ENCODE peak calls at places on chromosomes 12 and 14, in five cellular contexts. One of them, this sample, is unnamed.

GRCh38 chr12:120321382-120322202 is 6.0 kb downstream of the PLA2G1B start:
- DNase-seq in BJ: no peak
- DNase-seq in fibroblast of lung: no peak
- DNase-seq in gastrocnemius medialis: no peak
- DNase-seq in psoas muscle: no peak
- DNase-seq in this sample: no peak

GRCh38 chr14:64509036-64509435 is 4.5 kb downstream of the ZBTB1 start:
- DNase-seq in BJ: no peak
- DNase-seq in fibroblast of lung: no peak
- DNase-seq in gastrocnemius medialis: no peak
- DNase-seq in psoas muscle: no peak
- DNase-seq in this sample: no peak

GRCh38 chr12:12562016-12562483 is 613 bp downstream of the DUSP16 start:
- DNase-seq in BJ: no peak
- DNase-seq in fibroblast of lung: peak
- DNase-seq in gastrocnemius medialis: peak
- DNase-seq in psoas muscle: no peak
- DNase-seq in this sample: no peak

GRCh38 chr12:69502342-69503081 is 32.3 kb downstream of the FRS2 start:
- DNase-seq in BJ: no peak
- DNase-seq in fibroblast of lung: no peak
- DNase-seq in gastrocnemius medialis: no peak
- DNase-seq in psoas muscle: no peak
- DNase-seq in this sample: no peak

GRCh38 chr12:8554451-8555195 is 13.9 kb upstream of the CLEC4E start:
- DNase-seq in BJ: no peak
- DNase-seq in fibroblast of lung: peak
- DNase-seq in gastrocnemius medialis: no peak
- DNase-seq in psoas muscle: no peak
- DNase-seq in this sample: no peak

GRCh38 chr12:119419371-119419770 is 84.8 kb downstream of the CCDC60 start:
- DNase-seq in BJ: no peak
- DNase-seq in fibroblast of lung: no peak
- DNase-seq in gastrocnemius medialis: no peak
- DNase-seq in psoas muscle: no peak
- DNase-seq in this sample: no peak

GRCh38 chr12:101823891-101824290 is 6.9 kb downstream of the GNPTAB start:
- DNase-seq in BJ: no peak
- DNase-seq in fibroblast of lung: peak
- DNase-seq in gastrocnemius medialis: peak
- DNase-seq in psoas muscle: peak
- DNase-seq in this sample: no peak

GRCh38 chr12:122001379-122002209 is 20.1 kb upstream of the BCL7A start:
- DNase-seq in BJ: no peak
- DNase-seq in fibroblast of lung: no peak
- DNase-seq in gastrocnemius medialis: no peak
- DNase-seq in psoas muscle: no peak
- DNase-seq in this sample: no peak

GRCh38 chr12:132161046-132161781 is 17.0 kb downstream of the NOC4L start:
- DNase-seq in BJ: no peak
- DNase-seq in fibroblast of lung: no peak
- DNase-seq in gastrocnemius medialis: no peak
- DNase-seq in psoas muscle: no peak
- DNase-seq in this sample: no peak

GRCh38 chr14:64581363-64581762 is 31.6 kb downstream of the PPP1R36 start:
- DNase-seq in BJ: no peak
- DNase-seq in fibroblast of lung: no peak
- DNase-seq in gastrocnemius medialis: no peak
- DNase-seq in psoas muscle: no peak
- DNase-seq in this sample: no peak

GRCh38 chr14:32259368-32260013 is 56.4 kb upstream of the RNU6-8 start:
- DNase-seq in BJ: peak
- DNase-seq in fibroblast of lung: peak
- DNase-seq in gastrocnemius medialis: no peak
- DNase-seq in psoas muscle: no peak
- DNase-seq in this sample: no peak

GRCh38 chr14:54585214-54585613 is 18.3 kb downstream of the SAMD4A start:
- DNase-seq in BJ: no peak
- DNase-seq in fibroblast of lung: no peak
- DNase-seq in gastrocnemius medialis: no peak
- DNase-seq in psoas muscle: no peak
- DNase-seq in this sample: no peak

GRCh38 chr12:96227365-96228106 is 33.4 kb downstream of the ELK3 start:
- DNase-seq in BJ: no peak
- DNase-seq in fibroblast of lung: no peak
- DNase-seq in gastrocnemius medialis: no peak
- DNase-seq in psoas muscle: no peak
- DNase-seq in this sample: no peak

GRCh38 chr12:128784030-128784770 is 39.6 kb downstream of the SLC15A4 start:
- DNase-seq in BJ: no peak
- DNase-seq in fibroblast of lung: no peak
- DNase-seq in gastrocnemius medialis: no peak
- DNase-seq in psoas muscle: no peak
- DNase-seq in this sample: no peak

GRCh38 chr12:52876371-52876770 is 27.6 kb upstream of the KRT78 start:
- DNase-seq in BJ: no peak
- DNase-seq in fibroblast of lung: no peak
- DNase-seq in gastrocnemius medialis: no peak
- DNase-seq in psoas muscle: no peak
- DNase-seq in this sample: no peak

GRCh38 chr12:106317406-106318082 is 15.0 kb downstream of the TCP11L2 start:
- DNase-seq in BJ: no peak
- DNase-seq in fibroblast of lung: no peak
- DNase-seq in gastrocnemius medialis: peak
- DNase-seq in psoas muscle: no peak
- DNase-seq in this sample: no peak

GRCh38 chr14:63155511-63156189 is 48.6 kb upstream of the RHOJ start:
- DNase-seq in BJ: no peak
- DNase-seq in fibroblast of lung: peak
- DNase-seq in gastrocnemius medialis: no peak
- DNase-seq in psoas muscle: no peak
- DNase-seq in this sample: no peak

GRCh38 chr12:1590083-1590979 is 4.0 kb downstream of the FBXL14 start:
- DNase-seq in BJ: no peak
- DNase-seq in fibroblast of lung: peak
- DNase-seq in gastrocnemius medialis: no peak
- DNase-seq in psoas muscle: no peak
- DNase-seq in this sample: no peak

GRCh38 chr12:12716151-12716844 is 870 bp upstream of the CDKN1B start:
- DNase-seq in BJ: no peak
- DNase-seq in fibroblast of lung: peak
- DNase-seq in gastrocnemius medialis: no peak
- DNase-seq in psoas muscle: no peak
- DNase-seq in this sample: no peak

GRCh38 chr12:131833896-131834641 is 5.9 kb downstream of the MMP17 start:
- DNase-seq in BJ: no peak
- DNase-seq in fibroblast of lung: peak
- DNase-seq in gastrocnemius medialis: no peak
- DNase-seq in psoas muscle: no peak
- DNase-seq in this sample: no peak

GRCh38 chr12:23548742-23549141 is 400.7 kb downstream of the SOX5 start:
- DNase-seq in BJ: no peak
- DNase-seq in fibroblast of lung: no peak
- DNase-seq in gastrocnemius medialis: no peak
- DNase-seq in psoas muscle: no peak
- DNase-seq in this sample: no peak

GRCh38 chr12:9751204-9752144 is 9.2 kb downstream of the CD69 start:
- DNase-seq in BJ: no peak
- DNase-seq in fibroblast of lung: no peak
- DNase-seq in gastrocnemius medialis: no peak
- DNase-seq in psoas muscle: no peak
- DNase-seq in this sample: no peak
- TF ChIP-seq CTCF in BJ: peak
- TF ChIP-seq CTCF in fibroblast of lung: peak
- TF ChIP-seq CTCF in gastrocnemius medialis: no peak
- TF ChIP-seq CTCF in psoas muscle: peak
- TF ChIP-seq CTCF in this sample: peak

DNA sequence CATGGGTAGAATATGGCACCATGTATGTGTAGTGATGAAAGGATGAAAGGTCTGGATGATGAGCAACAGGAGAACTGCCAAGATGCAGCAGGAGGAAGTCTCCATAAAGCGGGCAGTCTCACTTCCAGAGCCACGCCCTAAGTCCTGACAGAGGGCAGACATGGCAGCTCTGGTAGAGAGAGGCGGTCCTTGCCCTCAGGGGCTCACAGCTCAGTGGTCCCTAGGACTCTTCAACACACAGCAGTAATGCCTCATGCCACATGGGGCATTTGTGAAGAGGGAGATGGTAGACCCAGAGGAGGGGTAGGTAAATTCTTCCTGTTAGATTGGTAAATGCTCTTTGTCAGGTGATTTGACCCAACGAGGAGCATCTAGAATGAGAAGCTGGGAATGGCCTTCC is 1088.4 kb downstream of the BCL11B start:
- DNase-seq in BJ: no peak
- DNase-seq in fibroblast of lung: no peak
- DNase-seq in gastrocnemius medialis: no peak
- DNase-seq in psoas muscle: no peak
- DNase-seq in this sample: no peak
- H3K4me3 ChIP-seq in BJ: no peak
- H3K4me3 ChIP-seq in fibroblast of lung: no peak
- H3K4me3 ChIP-seq in gastrocnemius medialis: no peak
- H3K4me3 ChIP-seq in psoas muscle: no peak
- H3K4me3 ChIP-seq in this sample: no peak

DNA sequence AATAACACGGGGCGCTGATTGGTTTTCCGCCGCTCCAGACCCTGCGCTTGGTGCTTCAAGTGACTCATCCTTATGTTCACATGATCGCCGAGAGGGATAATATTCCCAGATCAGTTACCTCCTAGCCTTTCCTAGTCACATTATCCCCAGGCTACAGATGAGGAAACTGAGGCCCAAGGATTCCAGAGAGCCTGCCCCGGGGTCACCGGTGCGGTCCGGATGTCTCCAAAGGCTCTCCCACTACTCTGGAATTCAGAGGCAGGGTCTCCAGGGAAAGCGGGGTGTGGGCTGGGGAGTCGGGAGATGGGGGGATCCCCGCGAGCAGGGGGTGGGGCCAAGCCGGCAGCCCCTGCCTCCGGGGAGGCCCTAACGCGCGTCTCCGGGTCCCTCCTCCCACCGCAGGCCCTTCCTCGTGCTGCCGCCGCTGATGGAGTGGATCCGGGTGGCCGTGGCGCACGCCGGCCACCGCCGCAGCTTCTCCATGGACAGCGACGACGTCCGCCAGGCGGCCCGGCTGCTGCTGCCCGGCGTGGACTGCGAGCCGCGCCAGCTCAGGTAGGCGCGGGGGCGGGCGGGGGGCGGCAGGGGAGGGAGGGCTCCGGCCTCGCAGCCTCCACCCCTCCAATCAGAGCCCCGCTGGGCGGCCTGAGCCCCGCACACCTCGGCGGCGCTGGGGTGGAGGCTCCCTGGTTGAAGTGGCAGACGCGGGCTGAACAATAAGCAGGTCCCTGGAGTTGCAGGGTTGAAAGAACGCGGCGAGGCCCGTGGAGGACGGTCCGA is 104.7 kb upstream of the PWP1 start:
- DNase-seq in BJ: no peak
- DNase-seq in fibroblast of lung: no peak
- DNase-seq in gastrocnemius medialis: no peak
- DNase-seq in psoas muscle: no peak
- DNase-seq in this sample: no peak
- TF ChIP-seq CTCF in BJ: no peak
- TF ChIP-seq CTCF in fibroblast of lung: no peak
- TF ChIP-seq CTCF in gastrocnemius medialis: no peak
- TF ChIP-seq CTCF in psoas muscle: no peak
- TF ChIP-seq CTCF in this sample: no peak

DNA sequence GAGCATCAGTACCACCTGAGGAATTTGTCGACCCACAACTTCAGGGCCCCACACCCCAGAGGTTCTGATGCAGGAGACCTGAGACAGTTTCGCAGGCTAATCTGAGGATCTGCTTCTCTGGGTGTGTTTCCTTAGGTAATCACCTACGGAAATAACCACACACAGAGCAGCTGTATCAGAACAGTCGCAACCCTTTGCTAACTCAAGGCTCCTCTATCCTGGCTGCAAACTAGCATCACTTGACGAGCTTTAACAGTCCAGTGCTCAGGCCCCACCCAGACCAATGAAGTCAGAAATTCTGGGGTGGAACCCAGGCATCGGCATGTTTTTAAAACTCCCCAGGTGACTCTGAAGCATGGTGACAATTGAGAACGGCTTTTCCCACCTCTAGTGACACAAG is 20.7 kb downstream of the SLC7A7 start:
- DNase-seq in BJ: no peak
- DNase-seq in fibroblast of lung: no peak
- DNase-seq in gastrocnemius medialis: no peak
- DNase-seq in psoas muscle: no peak
- DNase-seq in this sample: no peak
- H3K4me3 ChIP-seq in BJ: no peak
- H3K4me3 ChIP-seq in fibroblast of lung: no peak
- H3K4me3 ChIP-seq in gastrocnemius medialis: no peak
- H3K4me3 ChIP-seq in psoas muscle: no peak
- H3K4me3 ChIP-seq in this sample: no peak

GRCh38 chr12:79441534-79441933 is 249.2 kb downstream of the PAWR start:
- DNase-seq in BJ: no peak
- DNase-seq in fibroblast of lung: no peak
- DNase-seq in gastrocnemius medialis: no peak
- DNase-seq in psoas muscle: no peak
- DNase-seq in this sample: no peak
- TF ChIP-seq CTCF in BJ: no peak
- TF ChIP-seq CTCF in fibroblast of lung: no peak
- TF ChIP-seq CTCF in gastrocnemius medialis: no peak
- TF ChIP-seq CTCF in psoas muscle: no peak
- TF ChIP-seq CTCF in this sample: no peak

GRCh38 chr12:126487581-126487980 is 1422.3 kb downstream of the AACS start:
- DNase-seq in BJ: no peak
- DNase-seq in fibroblast of lung: no peak
- DNase-seq in gastrocnemius medialis: no peak
- DNase-seq in psoas muscle: no peak
- DNase-seq in this sample: no peak
- H3K4me3 ChIP-seq in BJ: no peak
- H3K4me3 ChIP-seq in fibroblast of lung: no peak
- H3K4me3 ChIP-seq in gastrocnemius medialis: no peak
- H3K4me3 ChIP-seq in psoas muscle: no peak
- H3K4me3 ChIP-seq in this sample: no peak

This sample was measured in AG04449.